ENCODE peak calls at places on chromosomes 11 and 22, in ten cellular contexts. One of them, this sample, is unnamed.

GRCh38 chr11:74037309-74037708 is 28.4 kb upstream of the UCP3 start:
- DNase-seq in stomach: no peak
- DNase-seq in HCT116: peak; percentile 36
- DNase-seq in fibroblast of lung: peak; percentile 70
- DNase-seq in cardiac muscle cell: no peak
- DNase-seq in Peyer's patch: no peak
- DNase-seq in IMR-90: peak; percentile 49
- DNase-seq in CD8-positive, alpha-beta memory T cell: no peak
- DNase-seq in A673: no peak
- DNase-seq in CD8-positive, alpha-beta T cell: no peak
- DNase-seq in this sample: no peak

GRCh38 chr11:64998141-64998540 is 1.4 kb upstream of the BATF2 start:
- DNase-seq in Peyer's patch: no peak
- DNase-seq in stomach: no peak
- DNase-seq in A673: no peak
- DNase-seq in CD8-positive, alpha-beta memory T cell: no peak
- DNase-seq in cardiac muscle cell: no peak
- DNase-seq in CD8-positive, alpha-beta T cell: no peak
- DNase-seq in HCT116: no peak
- DNase-seq in IMR-90: no peak
- DNase-seq in fibroblast of lung: no peak
- DNase-seq in this sample: no peak

GRCh38 chr11:771617-772204 is 5.6 kb downstream of the GATD1 start:
- DNase-seq in A673: no peak
- DNase-seq in CD8-positive, alpha-beta memory T cell: no peak
- DNase-seq in stomach: no peak
- DNase-seq in IMR-90: no peak
- DNase-seq in fibroblast of lung: no peak
- DNase-seq in Peyer's patch: no peak
- DNase-seq in cardiac muscle cell: no peak
- DNase-seq in CD8-positive, alpha-beta T cell: no peak
- DNase-seq in HCT116: no peak
- DNase-seq in this sample: no peak

GRCh38 chr11:45144126-45145082 is 2.0 kb upstream of the PRDM11 start:
- DNase-seq in A673: no peak
- DNase-seq in CD8-positive, alpha-beta T cell: no peak
- DNase-seq in HCT116: no peak
- DNase-seq in cardiac muscle cell: no peak
- DNase-seq in Peyer's patch: no peak
- DNase-seq in CD8-positive, alpha-beta memory T cell: no peak
- DNase-seq in fibroblast of lung: no peak
- DNase-seq in IMR-90: no peak
- DNase-seq in stomach: peak; percentile 24
- DNase-seq in this sample: no peak

GRCh38 chr11:46294365-46295309 is 17.2 kb downstream of the CREB3L1 start:
- DNase-seq in fibroblast of lung: peak; percentile 98
- DNase-seq in A673: no peak
- DNase-seq in IMR-90: peak; percentile 97
- DNase-seq in Peyer's patch: no peak
- DNase-seq in cardiac muscle cell: peak; percentile 59
- DNase-seq in stomach: peak; percentile 48
- DNase-seq in CD8-positive, alpha-beta T cell: no peak
- DNase-seq in HCT116: no peak
- DNase-seq in CD8-positive, alpha-beta memory T cell: no peak
- DNase-seq in this sample: peak; percentile 54

GRCh38 chr11:299081-299891 is at the start of gene IFITM5:
- DNase-seq in CD8-positive, alpha-beta T cell: no peak
- DNase-seq in stomach: no peak
- DNase-seq in cardiac muscle cell: no peak
- DNase-seq in IMR-90: no peak
- DNase-seq in Peyer's patch: peak; percentile 42
- DNase-seq in HCT116: no peak
- DNase-seq in A673: no peak
- DNase-seq in fibroblast of lung: no peak
- DNase-seq in CD8-positive, alpha-beta memory T cell: no peak
- DNase-seq in this sample: no peak

GRCh38 chr11:74084796-74085541 is 76.1 kb upstream of the UCP3 start:
- DNase-seq in cardiac muscle cell: no peak
- DNase-seq in stomach: no peak
- DNase-seq in CD8-positive, alpha-beta T cell: no peak
- DNase-seq in fibroblast of lung: peak; percentile 71
- DNase-seq in IMR-90: peak; percentile 52
- DNase-seq in Peyer's patch: no peak
- DNase-seq in A673: no peak
- DNase-seq in HCT116: no peak
- DNase-seq in CD8-positive, alpha-beta memory T cell: no peak
- DNase-seq in this sample: no peak

GRCh38 chr11:13105237-13105844 is 96.2 kb downstream of the RASSF10 start:
- DNase-seq in Peyer's patch: no peak
- DNase-seq in IMR-90: no peak
- DNase-seq in CD8-positive, alpha-beta T cell: no peak
- DNase-seq in cardiac muscle cell: no peak
- DNase-seq in A673: no peak
- DNase-seq in CD8-positive, alpha-beta memory T cell: no peak
- DNase-seq in HCT116: no peak
- DNase-seq in fibroblast of lung: no peak
- DNase-seq in stomach: peak; percentile 75
- DNase-seq in this sample: no peak

GRCh38 chr11:101862410-101863233 is 52.2 kb upstream of the CEP126 start:
- DNase-seq in fibroblast of lung: peak; percentile 75
- DNase-seq in IMR-90: peak; percentile 79
- DNase-seq in cardiac muscle cell: peak; percentile 59
- DNase-seq in Peyer's patch: no peak
- DNase-seq in CD8-positive, alpha-beta memory T cell: no peak
- DNase-seq in CD8-positive, alpha-beta T cell: no peak
- DNase-seq in A673: peak; percentile 77
- DNase-seq in stomach: no peak
- DNase-seq in HCT116: peak; percentile 67
- DNase-seq in this sample: peak; percentile 32

DNA sequence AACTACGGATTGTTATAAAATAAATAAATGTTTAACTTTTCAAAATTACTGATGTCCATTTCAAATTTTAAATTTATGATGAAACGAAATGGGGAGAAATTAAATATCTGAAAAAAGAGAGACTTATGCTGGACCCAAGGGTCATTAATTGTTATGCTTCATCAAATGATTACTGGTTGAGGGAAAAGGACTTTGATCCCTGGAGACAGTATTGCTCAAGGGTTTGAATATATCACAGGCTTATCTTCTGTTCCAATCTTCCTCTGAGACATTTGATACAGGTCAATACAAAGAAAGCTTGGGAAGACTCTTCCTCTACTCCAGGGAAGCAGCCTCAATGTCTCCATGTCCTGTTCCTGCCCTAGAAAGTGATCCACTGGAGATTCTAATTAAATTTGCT is 623.4 kb upstream of the CCDC90B start:
- DNase-seq in fibroblast of lung: no peak
- DNase-seq in HCT116: no peak
- DNase-seq in IMR-90: no peak
- DNase-seq in stomach: no peak
- DNase-seq in A673: no peak
- DNase-seq in Peyer's patch: no peak
- DNase-seq in CD8-positive, alpha-beta T cell: no peak
- DNase-seq in cardiac muscle cell: no peak
- DNase-seq in CD8-positive, alpha-beta memory T cell: no peak
- DNase-seq in this sample: no peak
- H3K4me3 ChIP-seq in fibroblast of lung: no peak overlapping the region
- H3K4me3 ChIP-seq in HCT116: no peak overlapping the region
- H3K4me3 ChIP-seq in IMR-90: no peak overlapping the region
- H3K4me3 ChIP-seq in stomach: no peak overlapping the region
- H3K4me3 ChIP-seq in A673: no peak overlapping the region
- H3K4me3 ChIP-seq in Peyer's patch: no peak overlapping the region
- H3K4me3 ChIP-seq in CD8-positive, alpha-beta T cell: no peak overlapping the region
- H3K4me3 ChIP-seq in cardiac muscle cell: no peak overlapping the region
- H3K4me3 ChIP-seq in CD8-positive, alpha-beta memory T cell: no peak overlapping the region
- H3K4me3 ChIP-seq in this sample: no peak overlapping the region

GRCh38 chr22:49168219-49168813 is 659.4 kb downstream of the BRD1 start:
- DNase-seq in fibroblast of lung: no peak
- DNase-seq in A673: no peak
- DNase-seq in CD8-positive, alpha-beta memory T cell: no peak
- DNase-seq in Peyer's patch: no peak
- DNase-seq in stomach: no peak
- DNase-seq in IMR-90: no peak
- DNase-seq in cardiac muscle cell: no peak
- DNase-seq in HCT116: no peak
- DNase-seq in CD8-positive, alpha-beta T cell: no peak
- DNase-seq in this sample: no peak
- H3K9me3 ChIP-seq in fibroblast of lung: no peaks in the 10 kb centered on the region
- H3K9me3 ChIP-seq in A673: no peaks in the 10 kb centered on the region
- H3K9me3 ChIP-seq in CD8-positive, alpha-beta memory T cell: no peaks in the 10 kb centered on the region
- H3K9me3 ChIP-seq in Peyer's patch: no peaks in the 10 kb centered on the region
- H3K9me3 ChIP-seq in stomach: peaks cover 9% of the 10 kb centered on the region
- H3K9me3 ChIP-seq in IMR-90: peaks cover 56% of the 10 kb centered on the region
- H3K9me3 ChIP-seq in cardiac muscle cell: no peaks in the 10 kb centered on the region
- H3K9me3 ChIP-seq in HCT116: no peaks in the 10 kb centered on the region
- H3K9me3 ChIP-seq in CD8-positive, alpha-beta T cell: no peaks in the 10 kb centered on the region
- H3K9me3 ChIP-seq in this sample: no peaks in the 10 kb centered on the region

GRCh38 chr11:128728767-128729587 is 35.1 kb downstream of the FLI1 start:
- DNase-seq in stomach: no peak
- DNase-seq in HCT116: no peak
- DNase-seq in CD8-positive, alpha-beta T cell: no peak
- DNase-seq in A673: no peak
- DNase-seq in fibroblast of lung: no peak
- DNase-seq in Peyer's patch: no peak
- DNase-seq in cardiac muscle cell: no peak
- DNase-seq in IMR-90: no peak
- DNase-seq in CD8-positive, alpha-beta memory T cell: no peak
- DNase-seq in this sample: peak; percentile 11

GRCh38 chr11:128725630-128726461 is 32.0 kb downstream of the FLI1 start:
- DNase-seq in CD8-positive, alpha-beta T cell: peak; percentile 48
- DNase-seq in fibroblast of lung: peak; percentile 36
- DNase-seq in CD8-positive, alpha-beta memory T cell: peak; percentile 39
- DNase-seq in Peyer's patch: no peak
- DNase-seq in IMR-90: peak; percentile 59
- DNase-seq in stomach: no peak
- DNase-seq in HCT116: no peak
- DNase-seq in A673: no peak
- DNase-seq in cardiac muscle cell: no peak
- DNase-seq in this sample: no peak

GRCh38 chr11:128726464-128727139 is 32.7 kb downstream of the FLI1 start:
- DNase-seq in cardiac muscle cell: no peak
- DNase-seq in CD8-positive, alpha-beta memory T cell: peak; percentile 30
- DNase-seq in A673: no peak
- DNase-seq in stomach: no peak
- DNase-seq in IMR-90: no peak
- DNase-seq in Peyer's patch: no peak
- DNase-seq in HCT116: no peak
- DNase-seq in fibroblast of lung: no peak
- DNase-seq in CD8-positive, alpha-beta T cell: no peak
- DNase-seq in this sample: no peak

GRCh38 chr11:128727811-128728431 is 34.0 kb downstream of the FLI1 start:
- DNase-seq in fibroblast of lung: no peak
- DNase-seq in CD8-positive, alpha-beta memory T cell: no peak
- DNase-seq in IMR-90: no peak
- DNase-seq in A673: no peak
- DNase-seq in Peyer's patch: no peak
- DNase-seq in cardiac muscle cell: no peak
- DNase-seq in CD8-positive, alpha-beta T cell: no peak
- DNase-seq in stomach: no peak
- DNase-seq in HCT116: no peak
- DNase-seq in this sample: no peak

GRCh38 chr11:128727320-128727719 is 33.4 kb downstream of the FLI1 start:
- DNase-seq in Peyer's patch: no peak
- DNase-seq in CD8-positive, alpha-beta T cell: no peak
- DNase-seq in A673: no peak
- DNase-seq in stomach: no peak
- DNase-seq in fibroblast of lung: no peak
- DNase-seq in HCT116: no peak
- DNase-seq in IMR-90: no peak
- DNase-seq in CD8-positive, alpha-beta memory T cell: no peak
- DNase-seq in cardiac muscle cell: peak; percentile 32
- DNase-seq in this sample: no peak
- H3K4me3 ChIP-seq in Peyer's patch: no peak overlapping the region
- H3K4me3 ChIP-seq in CD8-positive, alpha-beta T cell: peak overlapping the region; percentile 7
- H3K4me3 ChIP-seq in A673: no peak overlapping the region
- H3K4me3 ChIP-seq in stomach: no peak overlapping the region
- H3K4me3 ChIP-seq in fibroblast of lung: no peak overlapping the region
- H3K4me3 ChIP-seq in HCT116: no peak overlapping the region
- H3K4me3 ChIP-seq in IMR-90: no peak overlapping the region
- H3K4me3 ChIP-seq in CD8-positive, alpha-beta memory T cell: peak overlapping the region; percentile 32
- H3K4me3 ChIP-seq in cardiac muscle cell: no peak overlapping the region
- H3K4me3 ChIP-seq in this sample: no peak overlapping the region

GRCh38 chr22:48426466-48427380 is 1401.0 kb downstream of the BRD1 start:
- DNase-seq in cardiac muscle cell: no peak
- DNase-seq in A673: no peak
- DNase-seq in IMR-90: no peak
- DNase-seq in stomach: no peak
- DNase-seq in Peyer's patch: no peak
- DNase-seq in CD8-positive, alpha-beta T cell: no peak
- DNase-seq in fibroblast of lung: no peak
- DNase-seq in CD8-positive, alpha-beta memory T cell: no peak
- DNase-seq in HCT116: no peak
- DNase-seq in this sample: no peak
- H3K9me3 ChIP-seq in cardiac muscle cell: no peaks in the 10 kb centered on the region
- H3K9me3 ChIP-seq in A673: no peaks in the 10 kb centered on the region
- H3K9me3 ChIP-seq in IMR-90: peaks cover 65% of the 10 kb centered on the region
- H3K9me3 ChIP-seq in stomach: no peaks in the 10 kb centered on the region
- H3K9me3 ChIP-seq in Peyer's patch: no peaks in the 10 kb centered on the region
- H3K9me3 ChIP-seq in CD8-positive, alpha-beta T cell: no peaks in the 10 kb centered on the region
- H3K9me3 ChIP-seq in fibroblast of lung: no peaks in the 10 kb centered on the region
- H3K9me3 ChIP-seq in CD8-positive, alpha-beta memory T cell: no peaks in the 10 kb centered on the region
- H3K9me3 ChIP-seq in HCT116: no peaks in the 10 kb centered on the region
- H3K9me3 ChIP-seq in this sample: no peaks in the 10 kb centered on the region

DNA sequence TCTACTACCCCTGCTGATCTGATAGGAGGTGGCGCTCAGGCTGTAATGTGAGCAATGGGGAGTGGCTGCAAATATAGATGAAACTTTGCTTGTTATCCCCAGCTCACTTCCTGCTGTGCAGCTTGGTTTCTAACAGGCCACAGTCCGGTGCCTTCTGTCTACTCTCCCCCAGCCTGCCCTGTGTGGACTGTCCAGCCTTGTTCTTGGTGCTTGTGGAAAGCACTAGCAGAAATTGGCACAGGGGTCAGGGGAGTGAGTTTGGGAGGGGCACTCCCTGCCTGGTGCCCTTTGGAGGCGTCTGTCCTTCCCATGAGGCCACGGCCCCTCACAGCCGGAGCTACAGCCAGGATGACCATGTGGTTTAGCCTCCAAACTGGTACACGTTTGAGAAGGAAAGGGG is 14.3 kb downstream of the MOV10L1 start:
- DNase-seq in IMR-90: no peak
- DNase-seq in A673: no peak
- DNase-seq in CD8-positive, alpha-beta T cell: no peak
- DNase-seq in stomach: no peak
- DNase-seq in fibroblast of lung: no peak
- DNase-seq in Peyer's patch: no peak
- DNase-seq in cardiac muscle cell: no peak
- DNase-seq in CD8-positive, alpha-beta memory T cell: no peak
- DNase-seq in HCT116: no peak
- DNase-seq in this sample: no peak
- H3K4me3 ChIP-seq in IMR-90: no peak overlapping the region
- H3K4me3 ChIP-seq in A673: no peak overlapping the region
- H3K4me3 ChIP-seq in CD8-positive, alpha-beta T cell: no peak overlapping the region
- H3K4me3 ChIP-seq in stomach: no peak overlapping the region
- H3K4me3 ChIP-seq in fibroblast of lung: no peak overlapping the region
- H3K4me3 ChIP-seq in Peyer's patch: no peak overlapping the region
- H3K4me3 ChIP-seq in cardiac muscle cell: no peak overlapping the region
- H3K4me3 ChIP-seq in CD8-positive, alpha-beta memory T cell: no peak overlapping the region
- H3K4me3 ChIP-seq in HCT116: no peak overlapping the region
- H3K4me3 ChIP-seq in this sample: no peak overlapping the region

This sample was measured in HAP-1.